ENCODE peak calls at places on chromosomes 4 and X, in ten cellular contexts. S is A673, P is K562, Y is lower lobe of right lung, U is foreskin fibroblast, A is mesenchymal stem cell, R is ovary, L is A549, G is H7, M is fibroblast of pulmonary artery. J is an unnamed sample.

GRCh38 chr4:74555231-74555630 is 110.3 kb downstream of the AREG start:
- DNase-seq in S (no peak), A (no peak), M (peak; percentile 59), Y (no peak), P (no peak), L (peak; percentile 40), U (no peak), G (no peak), R (no peak), J (no peak)

GRCh38 chr4:125315571-125316390 is 1.0 kb downstream of the FAT4 start:
- DNase-seq in Y (peak; percentile 49), R (peak; percentile 66), L (peak; percentile 36), S (peak; percentile 73), U (peak; percentile 84), P (no peak), G (peak; percentile 75), A (peak; percentile 71), M (peak; percentile 62), J (peak; percentile 31)

GRCh38 chrX:32562261-32562660 is 649.1 kb downstream of the DMD start:
- DNase-seq in A (no peak), M (no peak), G (no peak), R (no peak), L (no peak), Y (no peak), U (no peak), P (no peak), S (no peak), J (no peak)

GRCh38 chr4:26263165-26263564 is 57.6 kb upstream of the RBPJ start:
- DNase-seq in L (peak; percentile 9), S (peak; percentile 3), A (no peak), M (no peak), P (peak; percentile 76), R (no peak), U (no peak), Y (no peak), G (peak; percentile 48), J (no peak)

GRCh38 chrX:19904778-19905367 is 17.5 kb upstream of the SH3KBP1 start:
- DNase-seq in R (no peak), L (peak; percentile 60), G (peak; percentile 65), Y (no peak), S (peak; percentile 61), M (peak; percentile 63), U (peak; percentile 64), A (peak; percentile 45), P (peak; percentile 45), J (no peak)

GRCh38 chr4:16626945-16627344 is 271.5 kb downstream of the LDB2 start:
- DNase-seq in A (peak; percentile 95), L (no peak), P (no peak), S (peak; percentile 68), U (peak; percentile 95), M (peak; percentile 96), R (no peak), Y (no peak), G (no peak), J (no peak)

GRCh38 chr4:109559625-109559982 is 442 bp upstream of the MCUB start:
- DNase-seq in M (no peak), P (no peak), Y (peak; percentile 48), L (no peak), S (no peak), U (peak; percentile 66), G (peak; percentile 79), A (no peak), R (peak; percentile 55), J (no peak)

GRCh38 chrX:17744896-17745523 is 7.7 kb downstream of the SCML1 start:
- DNase-seq in A (no peak), R (no peak), M (no peak), Y (no peak), S (no peak), P (no peak), U (peak; percentile 34), L (peak; percentile 4), G (no peak), J (no peak)

GRCh38 chr4:139214039-139214534 is 37.1 kb upstream of the ELF2 start:
- DNase-seq in U (peak; percentile 12), L (no peak), A (peak; percentile 14), R (no peak), P (peak; percentile 80), M (no peak), G (peak; percentile 30), Y (no peak), S (no peak), J (peak; percentile 31)

GRCh38 chrX:107935664-107936433 is 46.3 kb downstream of the TEX13B start:
- DNase-seq in P (no peak), A (peak; percentile 1), U (peak; percentile 42), M (peak; percentile 7), G (peak; percentile 75), S (peak; percentile 3), Y (no peak), R (no peak), L (peak; percentile 4), J (no peak)

GRCh38 chrX:77900688-77901087 is 1.4 kb downstream of the COX7B start:
- DNase-seq in L (no peak), M (peak; percentile 18), Y (no peak), R (no peak), S (no peak), A (peak; percentile 47), P (no peak), U (no peak), G (no peak), J (no peak)

GRCh38 chr4:36027203-36027602 is 217.1 kb downstream of the ARAP2 start:
- DNase-seq in A (no peak), U (no peak), G (no peak), M (no peak), P (no peak), S (no peak), L (no peak), Y (no peak), R (no peak), J (no peak)

GRCh38 chrX:6026484-6026883 is 202.2 kb downstream of the NLGN4X start:
- DNase-seq in U (no peak), M (no peak), L (no peak), S (no peak), R (no peak), G (peak; percentile 11), A (no peak), P (no peak), Y (no peak), J (no peak)

DNA sequence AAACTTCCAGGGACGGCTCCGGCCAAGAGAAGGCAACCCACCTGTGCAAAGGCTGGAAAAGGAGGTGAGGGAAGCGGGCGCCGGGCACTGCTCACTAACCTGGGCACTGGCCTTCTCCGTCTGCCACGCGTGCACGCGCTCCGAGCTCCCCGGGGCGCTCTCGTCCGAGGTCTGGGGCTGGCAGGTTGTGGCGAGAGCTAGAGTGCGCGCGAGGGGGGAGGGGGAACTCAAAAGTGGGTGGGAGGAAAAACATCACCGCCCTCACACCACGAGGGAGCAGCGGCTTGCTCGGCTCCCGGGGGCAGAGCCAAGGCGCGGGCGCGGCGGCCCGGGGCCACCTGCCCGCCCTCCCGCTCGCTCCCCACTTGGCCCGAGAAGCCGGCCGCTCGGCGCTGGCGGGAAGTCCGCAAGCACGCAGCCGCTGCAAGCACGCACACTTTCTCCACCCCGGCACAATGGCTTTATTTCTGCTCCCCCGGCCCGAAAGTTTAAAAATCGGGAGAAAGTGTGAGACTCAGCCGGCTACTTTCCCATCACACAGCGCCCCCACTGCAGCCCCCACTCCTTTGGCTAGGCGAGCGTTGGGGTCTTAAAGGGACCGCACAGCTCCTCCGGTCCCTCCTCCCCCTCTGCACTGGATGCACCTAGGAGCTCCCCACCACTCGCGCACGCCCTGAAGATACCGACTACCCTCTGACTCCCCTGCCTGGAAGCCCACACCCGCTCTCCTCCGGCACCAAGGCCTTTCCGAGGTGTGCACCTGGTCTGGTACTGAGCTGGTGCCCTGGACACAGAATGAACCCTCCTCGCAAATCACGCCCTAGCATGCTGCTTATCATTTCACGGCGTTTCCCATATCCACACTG is at the start of gene CHRDL1:
- DNase-seq in M (no peak), A (peak; percentile 13), P (no peak), R (peak; percentile 29), G (peak; percentile 87), Y (peak; percentile 46), S (peak; percentile 9), L (peak; percentile 0), U (peak; percentile 41), J (no peak)
- H3K4me3 ChIP-seq in M (no peak within 1 kb of the TSS), A (peak within 1 kb of the TSS; percentile 42), P (no peak within 1 kb of the TSS), R (peak within 1 kb of the TSS; percentile 15), G (peak within 1 kb of the TSS; percentile 62), Y (peak within 1 kb of the TSS; percentile 42), S (peak within 1 kb of the TSS; percentile 21), L (peak within 1 kb of the TSS; percentile 44), U (peak within 1 kb of the TSS; percentile 42), J (peak within 1 kb of the TSS; percentile 39)

DNA sequence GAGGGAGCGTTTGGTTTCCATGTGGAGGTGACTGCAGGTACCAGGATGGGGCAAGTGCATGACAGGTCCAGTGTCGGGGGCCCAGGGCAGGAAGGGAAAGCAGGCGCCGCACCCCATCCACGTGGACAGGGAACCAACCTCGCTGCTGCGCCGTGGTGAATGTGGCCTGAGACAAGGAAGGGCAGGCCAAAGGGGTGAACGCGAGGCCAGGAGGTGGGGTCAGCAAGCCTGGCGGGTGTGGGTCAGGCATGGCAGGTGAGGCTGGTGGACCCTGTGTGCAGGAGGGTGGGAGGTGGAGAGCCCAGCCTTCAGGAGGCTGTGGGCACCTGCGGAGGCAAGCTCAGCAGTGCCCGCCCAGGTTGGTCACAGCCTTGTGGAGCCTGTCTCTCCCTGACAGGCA is 14.7 kb downstream of the SH3BP2 start:
- DNase-seq in R (no peak), P (no peak), U (no peak), G (no peak), A (no peak), L (no peak), S (no peak), Y (no peak), M (no peak), J (no peak)
- H3K4me3 ChIP-seq in R (no peak overlapping the region), P (no peak overlapping the region), U (no peak overlapping the region), G (no peak overlapping the region), A (no peak overlapping the region), L (no peak overlapping the region), S (no peak overlapping the region), Y (no peak overlapping the region), M (no peak overlapping the region), J (no peak overlapping the region)

DNA sequence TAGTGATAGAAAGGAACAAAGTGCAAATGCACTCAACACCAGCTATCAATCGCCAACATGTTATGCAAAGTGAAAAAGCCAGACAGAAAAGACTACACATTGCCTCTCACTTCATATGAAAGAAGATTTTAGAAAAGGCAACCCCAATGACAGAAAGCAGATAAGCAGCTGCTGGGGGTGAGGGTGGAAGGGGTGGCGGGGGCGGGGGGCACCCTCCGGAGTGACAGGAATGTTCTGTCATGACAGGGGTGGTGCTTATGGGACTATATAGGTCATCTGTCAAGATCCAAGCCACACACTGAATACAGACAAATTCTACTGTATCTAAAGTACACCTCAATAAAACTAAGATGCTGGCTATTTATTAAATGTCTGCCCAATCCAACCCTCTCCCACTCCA is 10.7 kb downstream of the WDR1 start:
- DNase-seq in U (no peak), G (no peak), L (no peak), M (no peak), R (no peak), A (no peak), Y (no peak), P (peak; percentile 25), S (no peak), J (no peak)
- H3K4me3 ChIP-seq in U (peak overlapping the region; percentile 16), G (no peak overlapping the region), L (peak overlapping the region; percentile 8), M (peak overlapping the region; percentile 28), R (peak overlapping the region; percentile 33), A (no peak overlapping the region), Y (no peak overlapping the region), P (no peak overlapping the region), S (no peak overlapping the region), J (no peak overlapping the region)

DNA sequence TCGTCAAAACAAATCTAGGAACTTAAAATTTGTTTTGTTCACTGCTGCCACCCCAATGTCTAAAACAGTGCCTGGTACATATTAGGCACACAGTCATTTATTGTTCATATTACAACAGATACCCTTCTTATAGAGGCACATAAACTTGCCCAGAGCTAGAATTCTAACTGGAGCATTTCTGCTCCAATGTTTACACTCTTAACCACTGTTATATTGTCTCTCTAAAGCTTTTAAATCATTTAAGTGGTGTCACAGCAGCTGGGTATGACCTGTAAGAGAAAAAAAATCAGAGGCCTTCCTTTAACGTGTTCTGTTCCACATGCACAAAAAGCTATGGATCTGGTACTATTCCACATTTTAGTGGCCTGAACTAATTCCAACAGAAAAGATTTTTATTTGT is 3.0 kb downstream of the UBE2D3 start:
- DNase-seq in Y (no peak), P (no peak), U (no peak), M (no peak), A (peak; percentile 42), R (no peak), G (no peak), S (no peak), L (no peak), J (no peak)
- H3K4me3 ChIP-seq in Y (peak overlapping the region; percentile 75), P (peak overlapping the region; percentile 97), U (peak overlapping the region; percentile 54), M (peak overlapping the region; percentile 98), A (no peak overlapping the region), R (peak overlapping the region; percentile 93), G (peak overlapping the region; percentile 93), S (peak overlapping the region; percentile 98), L (peak overlapping the region; percentile 95), J (peak overlapping the region; percentile 97)